ENCODE peak calls at places on chromosomes 11 and 22, in ten cellular contexts. One of them, this sample, is unnamed.

GRCh38 chr22:48098936-48099245 is 1336.4 kb downstream of the TBC1D22A start:
- DNase-seq in HTR-8/SVneo: no peak
- DNase-seq in T-cell: no peak
- DNase-seq in fibroblast of villous mesenchyme: no peak
- DNase-seq in NCI-H1092 treated with DMSO at 0.1 percent for 48 hours: no peak
- DNase-seq in KBM-7: no peak
- DNase-seq in caudate nucleus: no peak
- DNase-seq in left cardiac atrium: no peak
- DNase-seq in retina: no peak
- DNase-seq in T-helper 9 cell: no peak
- DNase-seq in this sample: no peak

GRCh38 chr11:57552479-57552878 is 15.0 kb downstream of the UBE2L6 start:
- DNase-seq in left cardiac atrium: no peak
- DNase-seq in T-helper 9 cell: no peak
- DNase-seq in NCI-H1092 treated with DMSO at 0.1 percent for 48 hours: no peak
- DNase-seq in KBM-7: no peak
- DNase-seq in HTR-8/SVneo: no peak
- DNase-seq in retina: no peak
- DNase-seq in fibroblast of villous mesenchyme: peak
- DNase-seq in caudate nucleus: no peak
- DNase-seq in T-cell: no peak
- DNase-seq in this sample: no peak

GRCh38 chr11:117691501-117691900 is 105.5 kb downstream of the DSCAML1 start:
- DNase-seq in T-cell: no peak
- DNase-seq in fibroblast of villous mesenchyme: no peak
- DNase-seq in caudate nucleus: no peak
- DNase-seq in KBM-7: no peak
- DNase-seq in left cardiac atrium: no peak
- DNase-seq in T-helper 9 cell: no peak
- DNase-seq in retina: no peak
- DNase-seq in NCI-H1092 treated with DMSO at 0.1 percent for 48 hours: peak
- DNase-seq in HTR-8/SVneo: no peak
- DNase-seq in this sample: no peak

GRCh38 chr22:20615533-20616450 is 108.4 kb downstream of the MED15 start:
- DNase-seq in NCI-H1092 treated with DMSO at 0.1 percent for 48 hours: no peak
- DNase-seq in retina: peak
- DNase-seq in KBM-7: no peak
- DNase-seq in caudate nucleus: no peak
- DNase-seq in T-cell: no peak
- DNase-seq in left cardiac atrium: no peak
- DNase-seq in T-helper 9 cell: no peak
- DNase-seq in HTR-8/SVneo: no peak
- DNase-seq in fibroblast of villous mesenchyme: no peak
- DNase-seq in this sample: no peak

GRCh38 chr11:109106201-109106906 is 315.6 kb upstream of the C11orf87 start:
- DNase-seq in T-helper 9 cell: no peak
- DNase-seq in left cardiac atrium: no peak
- DNase-seq in T-cell: no peak
- DNase-seq in NCI-H1092 treated with DMSO at 0.1 percent for 48 hours: no peak
- DNase-seq in retina: no peak
- DNase-seq in KBM-7: no peak
- DNase-seq in fibroblast of villous mesenchyme: no peak
- DNase-seq in caudate nucleus: no peak
- DNase-seq in HTR-8/SVneo: no peak
- DNase-seq in this sample: no peak

GRCh38 chr11:65869643-65870306 is 2.8 kb downstream of the EFEMP2 start:
- DNase-seq in T-cell: no peak
- DNase-seq in caudate nucleus: no peak
- DNase-seq in left cardiac atrium: no peak
- DNase-seq in NCI-H1092 treated with DMSO at 0.1 percent for 48 hours: no peak
- DNase-seq in retina: no peak
- DNase-seq in fibroblast of villous mesenchyme: no peak
- DNase-seq in HTR-8/SVneo: no peak
- DNase-seq in T-helper 9 cell: no peak
- DNase-seq in KBM-7: no peak
- DNase-seq in this sample: no peak

GRCh38 chr11:65440831-65441499 is 18.4 kb downstream of the NEAT1 start:
- DNase-seq in NCI-H1092 treated with DMSO at 0.1 percent for 48 hours: no peak
- DNase-seq in HTR-8/SVneo: no peak
- DNase-seq in KBM-7: peak
- DNase-seq in caudate nucleus: no peak
- DNase-seq in left cardiac atrium: peak
- DNase-seq in T-helper 9 cell: no peak
- DNase-seq in T-cell: no peak
- DNase-seq in retina: no peak
- DNase-seq in fibroblast of villous mesenchyme: peak
- DNase-seq in this sample: no peak

GRCh38 chr11:10294289-10294953 is 402 bp upstream of the SBF2 start:
- DNase-seq in left cardiac atrium: peak
- DNase-seq in HTR-8/SVneo: no peak
- DNase-seq in NCI-H1092 treated with DMSO at 0.1 percent for 48 hours: no peak
- DNase-seq in caudate nucleus: no peak
- DNase-seq in T-helper 9 cell: no peak
- DNase-seq in T-cell: no peak
- DNase-seq in retina: peak
- DNase-seq in KBM-7: peak
- DNase-seq in fibroblast of villous mesenchyme: peak
- DNase-seq in this sample: peak

GRCh38 chr11:130622126-130622525 is 173.7 kb downstream of the ADAMTS15 start:
- DNase-seq in T-cell: no peak
- DNase-seq in KBM-7: no peak
- DNase-seq in NCI-H1092 treated with DMSO at 0.1 percent for 48 hours: no peak
- DNase-seq in T-helper 9 cell: no peak
- DNase-seq in retina: no peak
- DNase-seq in left cardiac atrium: no peak
- DNase-seq in HTR-8/SVneo: no peak
- DNase-seq in fibroblast of villous mesenchyme: peak
- DNase-seq in caudate nucleus: no peak
- DNase-seq in this sample: no peak

GRCh38 chr11:118436639-118437045 is 350 bp downstream of the KMT2A start:
- DNase-seq in T-helper 9 cell: peak
- DNase-seq in T-cell: peak
- DNase-seq in fibroblast of villous mesenchyme: peak
- DNase-seq in KBM-7: no peak
- DNase-seq in HTR-8/SVneo: no peak
- DNase-seq in caudate nucleus: no peak
- DNase-seq in NCI-H1092 treated with DMSO at 0.1 percent for 48 hours: no peak
- DNase-seq in left cardiac atrium: peak
- DNase-seq in retina: peak
- DNase-seq in this sample: no peak

GRCh38 chr22:25095869-25096268 is 103.8 kb upstream of the CRYBB3 start:
- DNase-seq in HTR-8/SVneo: no peak
- DNase-seq in caudate nucleus: no peak
- DNase-seq in fibroblast of villous mesenchyme: no peak
- DNase-seq in left cardiac atrium: no peak
- DNase-seq in T-helper 9 cell: no peak
- DNase-seq in retina: no peak
- DNase-seq in T-cell: no peak
- DNase-seq in KBM-7: no peak
- DNase-seq in NCI-H1092 treated with DMSO at 0.1 percent for 48 hours: no peak
- DNase-seq in this sample: no peak

GRCh38 chr11:68518191-68518590 is 57.6 kb downstream of the PPP6R3 start:
- DNase-seq in T-cell: no peak
- DNase-seq in caudate nucleus: no peak
- DNase-seq in HTR-8/SVneo: no peak
- DNase-seq in retina: no peak
- DNase-seq in T-helper 9 cell: no peak
- DNase-seq in NCI-H1092 treated with DMSO at 0.1 percent for 48 hours: no peak
- DNase-seq in left cardiac atrium: no peak
- DNase-seq in KBM-7: no peak
- DNase-seq in fibroblast of villous mesenchyme: no peak
- DNase-seq in this sample: no peak

GRCh38 chr22:28670153-28670552 is 9.5 kb downstream of the TTC28 start:
- DNase-seq in NCI-H1092 treated with DMSO at 0.1 percent for 48 hours: no peak
- DNase-seq in HTR-8/SVneo: no peak
- DNase-seq in caudate nucleus: no peak
- DNase-seq in T-cell: no peak
- DNase-seq in left cardiac atrium: no peak
- DNase-seq in T-helper 9 cell: no peak
- DNase-seq in retina: no peak
- DNase-seq in KBM-7: peak
- DNase-seq in fibroblast of villous mesenchyme: peak
- DNase-seq in this sample: no peak